ENCODE peak calls at places on chromosomes 1 and 21, in five cellular contexts. L is K562, U is HepG2, R is H1, H is A549. W is an unnamed sample.

GRCh38 chr1:7755448-7755847 is 15.6 kb upstream of the VAMP3 start:
- DNase-seq in H (no peak), R (no peak), L (peak), U (peak), W (no peak)

GRCh38 chr1:184078564-184079107 is 27.1 kb downstream of the TSEN15 start:
- DNase-seq in U (no peak), H (no peak), L (no peak), R (no peak), W (no peak)

GRCh38 chr1:923131-923990 is at the start of gene SAMD11:
- DNase-seq in H (no peak), U (peak), R (peak), L (peak), W (no peak)

GRCh38 chr1:200367841-200368534 is 41.8 kb downstream of the ZNF281 start:
- DNase-seq in L (no peak), R (no peak), U (no peak), H (no peak), W (no peak)

GRCh38 chr21:38756746-38757145 is 49.0 kb upstream of the ETS2 start:
- DNase-seq in R (no peak), L (no peak), H (no peak), U (no peak), W (no peak)

GRCh38 chr1:20405893-20406604 is 80.0 kb downstream of the CAMK2N1 start:
- DNase-seq in U (no peak), R (no peak), H (no peak), L (no peak), W (no peak)

GRCh38 chr1:247415423-247416361 is at the start of gene NLRP3:
- DNase-seq in L (no peak), U (peak), H (no peak), R (no peak), W (no peak)

GRCh38 chr21:38766987-38767722 is 38.6 kb upstream of the ETS2 start:
- DNase-seq in H (no peak), R (no peak), U (peak), L (no peak), W (peak)

GRCh38 chr1:24203404-24203803 is 16.3 kb upstream of the IFNLR1 start:
- DNase-seq in L (no peak), R (no peak), U (no peak), H (no peak), W (no peak)

GRCh38 chr1:7454052-7454815 is 316.9 kb upstream of the VAMP3 start:
- DNase-seq in R (no peak), H (no peak), U (no peak), L (no peak), W (no peak)

GRCh38 chr1:86753700-86754099 is 49.3 kb downstream of the SH3GLB1 start:
- DNase-seq in L (no peak), R (no peak), H (no peak), U (peak), W (no peak)

GRCh38 chr21:46125846-46126301 is 28.0 kb downstream of the COL6A2 start:
- DNase-seq in R (peak), U (no peak), H (no peak), L (no peak), W (no peak)

GRCh38 chr1:37776946-37777516 is 12.1 kb upstream of the EPHA10 start:
- DNase-seq in H (no peak), U (no peak), R (no peak), L (no peak), W (no peak)

GRCh38 chr1:83999316-83999819 is 436 bp upstream of the TTLL7 start:
- DNase-seq in L (peak), U (peak), R (no peak), H (peak), W (no peak)

GRCh38 chr1:195577748-195578147 is 1030.5 kb downstream of the KCNT2 start:
- DNase-seq in H (no peak), U (no peak), L (no peak), R (no peak), W (no peak)

GRCh38 chr1:102919659-102920058 is 188.7 kb downstream of the COL11A1 start:
- DNase-seq in R (no peak), L (no peak), H (no peak), U (no peak), W (no peak)

GRCh38 chr21:36415375-36415774 is 30.2 kb downstream of the CHAF1B start:
- DNase-seq in U (no peak), H (no peak), L (no peak), R (no peak), W (no peak)

GRCh38 chr1:165397945-165398344 is 41.4 kb upstream of the LMX1A start:
- DNase-seq in L (no peak), R (no peak), U (no peak), H (no peak), W (no peak)

GRCh38 chr1:227709451-227709850 is 25.7 kb downstream of the JMJD4 start:
- DNase-seq in L (no peak), R (no peak), U (no peak), H (no peak), W (no peak)

GRCh38 chr1:174788981-174789380 is 210.8 kb upstream of the CACYBP start:
- DNase-seq in U (no peak), L (no peak), R (no peak), H (no peak), W (no peak)

GRCh38 chr1:220124542-220124941 is 30.6 kb downstream of the IARS2 start:
- DNase-seq in U (no peak), L (no peak), R (no peak), H (no peak), W (no peak)

GRCh38 chr1:207025144-207025880 is 7.2 kb downstream of the C1orf116 start:
- DNase-seq in R (peak), L (no peak), H (no peak), U (peak), W (no peak)

GRCh38 chr21:45972716-45973474 is 8.7 kb upstream of the COL6A1 start:
- DNase-seq in H (no peak), R (peak), U (no peak), L (no peak), W (no peak)

GRCh38 chr1:15424146-15424667 is 14.0 kb upstream of the CTRC start:
- DNase-seq in U (no peak), R (no peak), H (no peak), L (peak), W (no peak)

GRCh38 chr1:222071313-222071886 is 329.5 kb upstream of the DUSP10 start:
- DNase-seq in L (no peak), U (no peak), R (no peak), H (no peak), W (no peak)

GRCh38 chr21:42684109-42684916 is 30.9 kb downstream of the PDE9A start:
- DNase-seq in H (no peak), R (no peak), L (no peak), U (no peak), W (no peak)

GRCh38 chr1:234863596-234863995 is 253.6 kb upstream of the IRF2BP2 start:
- DNase-seq in R (no peak), L (no peak), H (no peak), U (no peak), W (no peak)

GRCh38 chr1:173717238-173717637 is 2.5 kb downstream of the KLHL20 start:
- DNase-seq in U (peak), L (no peak), H (no peak), R (no peak), W (no peak)

GRCh38 chr21:27045281-27045985 is 78.5 kb upstream of the ADAMTS5 start:
- DNase-seq in L (no peak), H (no peak), R (no peak), U (no peak), W (no peak)
- TF ChIP-seq HDAC2 in L (no peak), H (no peak), R (no peak), U (no peak), W (no peak)

GRCh38 chr1:147238053-147238902 is 4.2 kb upstream of the CHD1L start:
- DNase-seq in H (peak), U (peak), R (no peak), L (no peak), W (no peak)
- H3K4me3 ChIP-seq in H (no peak), U (no peak), R (no peak), L (no peak), W (no peak)

GRCh38 chr1:61184035-61184713 is 101.8 kb downstream of the NFIA start:
- DNase-seq in H (peak), R (no peak), L (peak), U (peak), W (no peak)

GRCh38 chr1:61181016-61181560 is 98.7 kb downstream of the NFIA start:
- DNase-seq in R (no peak), L (no peak), H (no peak), U (no peak), W (no peak)

GRCh38 chr1:61182049-61182448 is 99.7 kb downstream of the NFIA start:
- DNase-seq in L (no peak), H (peak), R (no peak), U (no peak), W (no peak)

GRCh38 chr1:61184714-61185106 is 102.3 kb downstream of the NFIA start:
- DNase-seq in H (no peak), R (no peak), L (no peak), U (no peak), W (no peak)

GRCh38 chr1:61183471-61184034 is 101.2 kb downstream of the NFIA start:
- DNase-seq in L (peak), R (no peak), U (peak), H (no peak), W (no peak)
- TF ChIP-seq HDAC2 in L (no peak), R (no peak), U (peak), H (no peak), W (no peak)

DNA sequence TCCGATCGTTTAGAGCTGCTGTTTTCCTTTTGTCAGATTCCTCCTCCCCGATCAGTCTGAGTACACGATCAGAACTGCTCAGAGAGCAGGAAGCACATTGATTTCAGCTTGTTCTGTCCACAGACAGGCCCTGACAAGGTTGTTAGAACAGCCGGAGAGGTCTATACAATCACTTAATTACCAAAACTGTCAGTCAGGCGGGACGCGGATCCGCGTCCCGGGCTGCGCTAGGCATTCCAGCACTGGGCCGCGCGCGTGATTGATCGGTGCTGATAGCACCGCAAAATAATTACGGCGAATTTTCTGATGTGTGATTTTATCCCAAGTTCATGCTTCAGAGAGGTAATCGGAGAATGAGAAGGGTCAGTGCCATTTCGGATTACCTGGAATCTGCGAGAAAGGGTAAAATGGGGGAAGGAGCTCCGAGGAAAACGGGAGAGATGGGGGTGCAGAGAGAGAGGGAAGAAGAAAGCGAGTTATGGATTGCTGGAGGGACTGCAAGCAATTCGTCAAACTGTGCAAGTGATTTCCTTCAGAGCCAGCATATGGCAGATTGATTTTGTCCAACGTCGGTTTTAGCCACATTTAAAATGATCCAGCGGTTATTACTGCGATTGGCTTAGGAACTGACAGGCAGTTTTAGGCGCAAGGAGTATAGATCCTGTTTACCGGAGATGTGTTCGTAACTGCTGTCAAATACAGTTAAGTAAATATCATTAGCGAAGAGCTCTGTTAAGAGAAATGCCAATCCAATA is 9.0 kb upstream of the BARHL2 start:
- DNase-seq in U (no peak), R (peak), L (no peak), H (no peak), W (no peak)
- H3K4me3 ChIP-seq in U (peak), R (peak), L (no peak), H (no peak), W (no peak)